ENCODE peak calls at places on chromosomes 7 and 10, in four cellular contexts. N, C, S and Q are unnamed samples.

GRCh38 chr7:148914208-148914777 is 30.2 kb upstream of the EZH2 start:
- DNase-seq in N (no peak), C (peak), S (no peak), Q (no peak)

GRCh38 chr10:11874568-11875182 is 51.5 kb downstream of the PROSER2 start:
- DNase-seq in N (peak), C (peak), S (peak), Q (peak)

GRCh38 chr7:99392659-99393362 is 15.6 kb downstream of the PDAP1 start:
- DNase-seq in N (peak), C (peak), S (peak), Q (peak)

GRCh38 chr7:75737856-75738603 is 711 bp downstream of the HIP1 start:
- DNase-seq in N (peak), C (peak), S (no peak), Q (peak)

GRCh38 chr10:35577915-35578607 is 27.1 kb upstream of the GJD4 start:
- DNase-seq in N (no peak), C (peak), S (no peak), Q (no peak)

GRCh38 chr7:40219917-40220316 is 85.1 kb downstream of the SUGCT start:
- DNase-seq in N (no peak), C (peak), S (no peak), Q (no peak)

GRCh38 chr7:140723002-140723401 is 26.5 kb downstream of the NDUFB2 start:
- DNase-seq in N (no peak), C (no peak), S (peak), Q (no peak)

GRCh38 chr10:119253433-119254174 is 46.2 kb downstream of the GRK5 start:
- DNase-seq in N (no peak), C (peak), S (peak), Q (peak)

GRCh38 chr10:100509241-100509640 is 10.4 kb downstream of the SEC31B start:
- DNase-seq in N (no peak), C (peak), S (peak), Q (no peak)

GRCh38 chr10:73413108-73413527 is 740 bp downstream of the ANXA7 start:
- DNase-seq in N (no peak), C (no peak), S (peak), Q (peak)

GRCh38 chr10:101468159-101468558 is 114.2 kb downstream of the BTRC start:
- DNase-seq in N (no peak), C (no peak), S (no peak), Q (no peak)

GRCh38 chr7:568681-569035 is 49.0 kb upstream of the PDGFA start:
- DNase-seq in N (no peak), C (peak), S (no peak), Q (no peak)